ENCODE peak calls at places on chromosomes 11 and 22, in six cellular contexts. T, G, F, O, L and R are unnamed samples.

GRCh38 chr11:8948901-8949300 is 6.1 kb upstream of the ASCL3 start:
- DNase-seq in T (no peak), G (peak; percentile 74), O (no peak), L (no peak), F (no peak), R (no peak)

GRCh38 chr11:57440744-57441414 is 14.0 kb upstream of the SLC43A3 start:
- DNase-seq in T (no peak), G (no peak), L (no peak), O (no peak), F (no peak), R (no peak)

GRCh38 chr11:76339217-76339616 is 41.7 kb downstream of the THAP12 start:
- DNase-seq in G (no peak), T (no peak), O (peak; percentile 78), L (no peak), F (no peak), R (no peak)

GRCh38 chr11:126398721-126399120 is 43.2 kb downstream of the ST3GAL4 start:
- DNase-seq in T (no peak), F (no peak), L (no peak), G (no peak), O (no peak), R (no peak)

GRCh38 chr22:37205046-37205445 is 7.2 kb downstream of the SSTR3 start:
- DNase-seq in L (no peak), O (no peak), T (no peak), G (no peak), F (no peak), R (no peak)

GRCh38 chr22:22226448-22227187 is 18.0 kb upstream of the VPREB1 start:
- DNase-seq in O (no peak), T (no peak), L (no peak), F (no peak), G (no peak), R (no peak)

GRCh38 chr11:127656266-127656879 is 655.8 kb upstream of the KIRREL3 start:
- DNase-seq in T (peak; percentile 29), G (peak; percentile 18), L (no peak), O (no peak), F (no peak), R (no peak)

GRCh38 chr22:27110985-27111451 is 453.6 kb downstream of the MIAT start:
- DNase-seq in T (peak; percentile 71), O (peak; percentile 75), F (peak; percentile 32), L (no peak), G (peak; percentile 88), R (no peak)

GRCh38 chr11:124570160-124570559 is 363 bp downstream of the OR8A1 start:
- DNase-seq in G (no peak), L (no peak), F (no peak), T (no peak), O (no peak), R (no peak)

GRCh38 chr22:45441158-45441557 is 27.7 kb downstream of the RIBC2 start:
- DNase-seq in O (peak; percentile 62), T (peak; percentile 68), G (peak; percentile 84), F (peak; percentile 70), L (no peak), R (peak; percentile 39)

GRCh38 chr11:40306938-40307548 is 1152.4 kb downstream of the LRRC4C start:
- DNase-seq in L (no peak), F (no peak), G (peak; percentile 54), T (peak; percentile 63), O (peak; percentile 64), R (peak; percentile 11)

DNA sequence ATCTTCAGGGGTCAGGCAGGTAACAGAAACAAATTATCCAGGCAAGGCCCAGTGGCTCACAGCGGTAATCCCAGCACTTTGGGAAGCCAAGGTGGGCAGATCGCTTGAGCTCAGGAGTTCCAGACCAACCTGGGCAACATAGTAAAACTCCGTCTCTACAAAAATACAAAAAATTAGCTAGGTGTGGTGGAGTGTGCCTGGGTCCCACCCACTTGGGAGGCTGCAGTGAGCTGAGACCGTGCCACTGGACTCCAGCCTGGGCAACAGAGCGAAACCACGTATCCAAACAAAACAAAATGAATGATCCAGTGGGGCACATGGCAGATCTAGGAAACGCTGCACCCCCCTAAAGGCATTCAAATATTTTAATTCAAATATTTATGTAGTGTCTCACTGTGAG is 9.9 kb downstream of the NUMA1 start:
- DNase-seq in O (no peak), G (no peak), F (no peak), T (no peak), L (no peak), R (no peak)
- H3K4ac ChIP-seq in O (peak overlapping the region; percentile 94), G (no peak overlapping the region), F (no peak overlapping the region), T (peak overlapping the region; percentile 85), L (no peak overlapping the region), R (no peak overlapping the region)

DNA sequence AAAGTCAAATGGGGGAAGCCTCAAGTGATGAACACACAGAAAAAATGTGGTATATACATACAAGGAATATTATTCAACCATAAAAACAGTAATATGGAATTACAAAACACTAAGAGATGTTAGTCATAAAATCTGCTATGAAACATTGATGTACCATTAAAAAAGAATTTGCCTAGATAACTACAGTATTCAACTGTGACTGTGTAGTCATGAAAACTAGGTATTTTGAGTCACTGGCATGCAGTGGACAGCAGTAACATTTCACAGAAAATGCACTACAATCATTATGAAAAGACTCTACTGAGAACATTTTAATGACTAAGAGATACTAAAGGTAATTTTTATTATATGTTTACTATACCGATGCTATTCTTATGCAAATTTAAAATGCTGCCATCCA is 11.7 kb downstream of the ZNF195 start:
- DNase-seq in O (no peak), F (no peak), G (no peak), L (no peak), T (no peak), R (no peak)
- H2BK15ac ChIP-seq in O (no peak overlapping the region), F (no peak overlapping the region), G (no peak overlapping the region), L (no peak overlapping the region), T (no peak overlapping the region), R (no peak overlapping the region)

GRCh38 chr11:14359573-14360031 is 619 bp upstream of the RRAS2 start:
- DNase-seq in T (peak; percentile 35), O (no peak), G (no peak), L (no peak), F (no peak), R (no peak)

GRCh38 chr11:14360976-14361375 is 2.0 kb upstream of the RRAS2 start:
- DNase-seq in T (no peak), G (no peak), L (no peak), O (no peak), F (no peak), R (no peak)

GRCh38 chr11:14358729-14359439 is at the start of gene RRAS2:
- DNase-seq in F (peak; percentile 86), T (peak; percentile 65), O (peak; percentile 82), G (peak; percentile 91), L (no peak), R (peak; percentile 77)

GRCh38 chr11:14357843-14358728 is 897 bp downstream of the RRAS2 start:
- DNase-seq in G (peak; percentile 94), L (no peak), O (peak; percentile 80), T (peak; percentile 54), F (peak; percentile 72), R (peak; percentile 67)

DNA sequence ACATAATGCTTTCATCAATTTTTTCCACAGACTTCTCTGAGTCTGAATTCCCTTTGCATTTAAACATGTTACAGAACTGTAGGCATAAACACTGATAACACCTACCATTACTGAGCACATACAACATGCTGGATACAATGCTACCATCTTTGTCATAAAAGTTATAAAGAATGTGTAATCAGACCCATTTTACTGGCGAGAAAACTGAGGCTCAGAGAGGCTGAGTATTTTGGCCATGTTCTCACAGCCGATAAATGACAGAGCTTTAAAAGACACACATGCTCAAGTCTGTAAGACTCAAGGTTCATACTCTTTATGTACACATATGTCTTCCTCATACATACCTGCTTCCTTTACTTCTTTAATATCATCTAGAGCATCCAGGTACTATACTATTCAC is 2.6 kb downstream of the RRAS2 start:
- DNase-seq in T (no peak), O (no peak), L (no peak), F (no peak), G (no peak), R (no peak)
- H3K4ac ChIP-seq in T (no peak overlapping the region), O (no peak overlapping the region), L (no peak overlapping the region), F (no peak overlapping the region), G (no peak overlapping the region), R (no peak overlapping the region)

DNA sequence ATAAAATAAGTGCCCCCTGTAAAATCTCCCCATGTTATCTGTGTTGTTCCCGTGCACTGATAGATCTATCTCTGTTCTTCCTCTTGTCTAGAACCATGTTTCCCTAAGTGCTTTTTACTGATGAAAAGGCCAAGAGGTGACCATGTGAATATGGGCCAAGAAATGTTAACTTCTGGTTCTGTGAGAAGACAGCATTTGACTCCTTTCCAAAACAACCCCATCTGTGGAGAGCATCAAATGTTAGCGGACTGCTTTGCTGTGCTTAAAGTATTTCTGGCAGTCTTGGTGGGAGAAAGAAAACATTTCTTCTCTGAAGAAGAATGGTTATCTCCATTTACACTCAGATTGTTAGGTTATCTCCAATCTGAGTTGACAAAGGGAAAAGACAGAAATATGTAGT is 58.6 kb upstream of the GUCY1A2 start:
- DNase-seq in O (no peak), G (no peak), T (no peak), L (no peak), F (no peak), R (no peak)
- H2BK15ac ChIP-seq in O (no peak overlapping the region), G (no peak overlapping the region), T (no peak overlapping the region), L (no peak overlapping the region), F (no peak overlapping the region), R (no peak overlapping the region)

GRCh38 chr11:27433742-27434141 is 38.8 kb downstream of the LGR4 start:
- DNase-seq in O (no peak), L (no peak), G (no peak), F (no peak), T (no peak), R (no peak)

GRCh38 chr11:27427183-27427980 is 45.2 kb downstream of the LGR4 start:
- DNase-seq in G (peak; percentile 73), L (no peak), T (peak; percentile 34), F (no peak), O (peak; percentile 21), R (no peak)

GRCh38 chr11:27431808-27432207 is 40.8 kb downstream of the LGR4 start:
- DNase-seq in L (no peak), F (no peak), O (no peak), G (no peak), T (no peak), R (no peak)

GRCh38 chr11:27429740-27430451 is 42.7 kb downstream of the LGR4 start:
- DNase-seq in F (no peak), G (no peak), T (peak; percentile 7), L (no peak), O (no peak), R (no peak)
- H3K4ac ChIP-seq in F (no peak overlapping the region), G (no peak overlapping the region), T (no peak overlapping the region), L (no peak overlapping the region), O (peak overlapping the region; percentile 67), R (no peak overlapping the region)